ENCODE peak calls at places on chromosome 7, in five cellular contexts. Z, M, C, U and L are unnamed samples.

GRCh38 chr7:73978681-73979563 is 49.1 kb upstream of the ELN start:
- DNase-seq in U (peak), M (peak), Z (peak), C (peak), L (peak)

GRCh38 chr7:74475987-74476350 is 22.3 kb downstream of the GTF2IRD1 start:
- DNase-seq in Z (no peak), M (no peak), C (no peak), U (no peak), L (no peak)

GRCh38 chr7:88693131-88693530 is 66.4 kb upstream of the ZNF804B start:
- DNase-seq in U (no peak), C (no peak), M (no peak), Z (no peak), L (no peak)

GRCh38 chr7:7344583-7344982 is 162.2 kb downstream of the C1GALT1 start:
- DNase-seq in M (no peak), Z (no peak), C (no peak), U (no peak), L (no peak)

GRCh38 chr7:13835442-13835841 is 154.0 kb downstream of the ETV1 start:
- DNase-seq in M (no peak), U (no peak), C (no peak), Z (no peak), L (no peak)

GRCh38 chr7:268991-269390 is 21.0 kb upstream of the FOXL3 start:
- DNase-seq in M (no peak), C (no peak), Z (no peak), U (no peak), L (no peak)

GRCh38 chr7:81293806-81294205 is 375.0 kb upstream of the SEMA3C start:
- DNase-seq in Z (no peak), U (no peak), C (no peak), M (no peak), L (no peak)

GRCh38 chr7:69218634-69219033 is 379.6 kb upstream of the AUTS2 start:
- DNase-seq in Z (no peak), U (no peak), M (no peak), C (no peak), L (no peak)

GRCh38 chr7:43140186-43140585 is 27.7 kb downstream of the HECW1 start:
- DNase-seq in Z (no peak), U (no peak), M (no peak), C (no peak), L (no peak)

GRCh38 chr7:55140221-55140980 is 121.6 kb downstream of the EGFR start:
- DNase-seq in C (no peak), Z (no peak), M (peak), U (no peak), L (peak)

GRCh38 chr7:39527296-39527695 is 38.9 kb upstream of the YAE1 start:
- DNase-seq in C (no peak), Z (no peak), M (peak), U (no peak), L (no peak)

GRCh38 chr7:137936509-137937201 is 65.2 kb downstream of the CREB3L2 start:
- DNase-seq in Z (no peak), M (no peak), C (no peak), U (no peak), L (no peak)

GRCh38 chr7:95590387-95591248 is 5.7 kb downstream of the PDK4 start:
- DNase-seq in U (no peak), C (no peak), Z (no peak), M (no peak), L (no peak)